ENCODE peak calls at places on chromosomes 12 and 14, in eight cellular contexts. M, H, F, B, V, Y, Q and A are unnamed samples.

GRCh38 chr14:99820702-99821331 is 27.6 kb downstream of the EML1 start:
- DNase-seq in F (no peak), V (no peak), B (no peak), Y (no peak), Q (no peak), M (no peak), H (no peak), A (no peak)

GRCh38 chr14:36442824-36443241 is 77.2 kb downstream of the NKX2-1 start:
- DNase-seq in B (no peak), V (no peak), M (peak; percentile 68), H (no peak), F (no peak), Y (no peak), Q (peak; percentile 22), A (peak; percentile 53)

GRCh38 chr12:110280784-110281548 is at the start of gene ATP2A2:
- DNase-seq in M (peak; percentile 91), F (peak; percentile 92), B (peak; percentile 55), H (peak; percentile 94), V (peak; percentile 96), Q (peak; percentile 95), Y (peak; percentile 63), A (peak; percentile 97)

GRCh38 chr12:32541754-32542374 is 137.2 kb upstream of the DNM1L start:
- DNase-seq in H (no peak), Q (no peak), B (no peak), M (no peak), F (no peak), Y (no peak), V (no peak), A (no peak)

GRCh38 chr14:101243587-101244338 is 317.5 kb upstream of the DIO3 start:
- DNase-seq in V (no peak), Y (no peak), Q (no peak), M (no peak), F (no peak), B (no peak), H (no peak), A (peak; percentile 20)

GRCh38 chr14:92397140-92397815 is 74.3 kb downstream of the SLC24A4 start:
- DNase-seq in F (no peak), V (peak; percentile 90), M (no peak), B (no peak), H (no peak), Q (no peak), Y (peak; percentile 26), A (no peak)

GRCh38 chr14:28298156-28298555 is 468.4 kb upstream of the FOXG1 start:
- DNase-seq in F (no peak), Q (no peak), Y (no peak), H (no peak), B (no peak), M (no peak), V (no peak), A (no peak)

GRCh38 chr14:32366995-32367394 is 37.9 kb downstream of the AKAP6 start:
- DNase-seq in F (no peak), Q (no peak), V (no peak), H (no peak), B (no peak), M (no peak), Y (no peak), A (no peak)

GRCh38 chr12:104164635-104165034 is 26.6 kb upstream of the NFYB start:
- DNase-seq in V (no peak), Y (no peak), H (no peak), Q (no peak), B (no peak), F (no peak), M (peak; percentile 40), A (no peak)

GRCh38 chr12:29547151-29547561 is 49.7 kb upstream of the OVCH1 start:
- DNase-seq in F (no peak), B (peak; percentile 72), Y (no peak), V (peak; percentile 78), H (no peak), Q (no peak), M (peak; percentile 51), A (no peak)
- H3K4me3 ChIP-seq in F (no peak overlapping the region), B (no peak overlapping the region), Y (no peak overlapping the region), V (peak overlapping the region; percentile 13), H (no peak overlapping the region), Q (no peak overlapping the region), M (no peak overlapping the region), A (no peak overlapping the region)

GRCh38 chr14:31205681-31206535 is 1.7 kb downstream of the HECTD1 start:
- DNase-seq in M (no peak), V (peak; percentile 46), H (no peak), Y (no peak), B (peak; percentile 58), Q (peak; percentile 44), F (no peak), A (no peak)

GRCh38 chr14:31203414-31203742 is 4.2 kb downstream of the HECTD1 start:
- DNase-seq in Y (no peak), H (no peak), Q (no peak), F (no peak), M (no peak), V (no peak), B (no peak), A (no peak)

GRCh38 chr14:31207287-31207745 is 277 bp downstream of the HECTD1 start:
- DNase-seq in H (no peak), M (no peak), V (no peak), Q (no peak), F (no peak), B (no peak), Y (no peak), A (peak; percentile 69)

GRCh38 chr14:31206536-31207286 is 882 bp downstream of the HECTD1 start:
- DNase-seq in Q (peak; percentile 49), H (no peak), F (peak; percentile 47), M (peak; percentile 59), Y (no peak), B (no peak), V (peak; percentile 16), A (peak; percentile 67)

DNA sequence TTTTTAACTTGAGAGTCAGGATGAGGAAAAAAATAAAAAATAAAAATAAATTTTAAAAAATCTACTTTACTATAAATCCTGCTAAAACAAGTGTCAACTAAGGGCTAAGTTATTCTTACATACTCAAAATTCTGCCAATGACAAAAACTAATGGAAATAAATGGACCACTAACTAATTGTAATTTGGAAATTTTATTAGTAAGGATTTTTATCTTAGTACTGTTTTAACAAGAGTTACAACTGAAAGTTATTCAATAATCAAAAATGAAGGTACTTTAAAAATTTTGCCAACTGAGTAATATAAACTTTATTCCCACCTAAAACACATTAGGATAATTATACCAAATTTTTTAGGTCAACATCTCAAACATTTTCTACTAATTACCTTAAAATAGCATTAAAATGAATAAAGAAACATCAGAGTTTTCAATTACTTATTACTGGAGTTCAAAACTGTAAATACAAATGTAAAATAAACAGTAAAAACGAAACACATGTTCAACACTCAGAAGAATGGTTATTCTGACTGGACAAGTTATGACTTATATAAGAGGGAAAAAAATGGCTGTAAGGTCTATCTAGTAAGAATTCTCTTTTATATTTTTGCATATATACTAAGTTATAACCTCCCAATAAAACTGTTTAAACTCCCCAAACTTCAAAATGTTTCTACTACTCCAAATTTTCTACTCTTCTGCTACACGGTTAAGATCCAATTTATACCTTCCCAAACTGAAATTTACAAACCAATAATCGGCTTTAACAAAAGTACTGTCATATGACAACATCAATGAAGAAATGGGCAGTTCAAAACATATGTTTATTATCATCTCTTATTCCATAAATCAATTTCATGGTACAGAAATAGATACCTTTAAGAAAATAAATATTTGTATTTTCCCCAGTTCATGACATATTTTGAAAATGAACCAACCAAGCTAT is 2.7 kb downstream of the HECTD1 start:
- DNase-seq in B (no peak), H (no peak), F (no peak), Q (no peak), V (no peak), Y (no peak), M (no peak), A (no peak)
- H3K4me3 ChIP-seq in B (peak overlapping the region; percentile 79), H (no peak overlapping the region), F (peak overlapping the region; percentile 85), Q (peak overlapping the region; percentile 59), V (peak overlapping the region; percentile 75), Y (no peak overlapping the region), M (peak overlapping the region; percentile 65), A (no peak overlapping the region)

GRCh38 chr12:113586461-113586860 is 114.8 kb upstream of the LHX5 start:
- DNase-seq in M (no peak), Y (no peak), B (no peak), H (no peak), V (peak; percentile 22), Q (no peak), F (no peak), A (no peak)

GRCh38 chr12:113591480-113591971 is 119.9 kb upstream of the LHX5 start:
- DNase-seq in H (peak; percentile 50), B (no peak), V (peak; percentile 64), Q (peak; percentile 56), F (no peak), M (peak; percentile 71), Y (no peak), A (peak; percentile 80)

GRCh38 chr12:113589437-113589836 is 117.8 kb upstream of the LHX5 start:
- DNase-seq in M (no peak), Y (no peak), H (no peak), B (no peak), Q (no peak), F (no peak), V (no peak), A (no peak)

GRCh38 chr12:113582521-113583218 is 111.0 kb upstream of the LHX5 start:
- DNase-seq in Q (peak; percentile 19), B (no peak), Y (no peak), M (no peak), F (no peak), V (peak; percentile 27), H (no peak), A (no peak)

GRCh38 chr12:113587720-113588119 is 116.0 kb upstream of the LHX5 start:
- DNase-seq in F (no peak), Y (no peak), M (peak; percentile 94), B (no peak), H (no peak), Q (no peak), V (peak; percentile 31), A (peak; percentile 73)
- H3K4me3 ChIP-seq in F (no peak overlapping the region), Y (no peak overlapping the region), M (peak overlapping the region; percentile 6), B (no peak overlapping the region), H (no peak overlapping the region), Q (no peak overlapping the region), V (no peak overlapping the region), A (no peak overlapping the region)

GRCh38 chr12:92541024-92541423 is 161.8 kb upstream of the PLEKHG7 start:
- DNase-seq in F (no peak), H (no peak), M (no peak), V (no peak), B (no peak), Q (no peak), Y (no peak), A (no peak)

GRCh38 chr12:92543359-92543758 is 159.4 kb upstream of the PLEKHG7 start:
- DNase-seq in Q (peak; percentile 18), M (no peak), H (no peak), F (peak; percentile 29), B (no peak), Y (no peak), V (peak; percentile 79), A (no peak)

GRCh38 chr12:92537235-92537960 is 165.4 kb upstream of the PLEKHG7 start:
- DNase-seq in F (no peak), H (no peak), M (peak; percentile 17), B (no peak), Y (no peak), V (no peak), Q (peak; percentile 68), A (no peak)

GRCh38 chr12:92538970-92539749 is 163.6 kb upstream of the PLEKHG7 start:
- DNase-seq in Y (peak; percentile 47), B (peak; percentile 37), H (no peak), V (peak; percentile 88), F (no peak), M (no peak), Q (no peak), A (no peak)

GRCh38 chr12:92539966-92540791 is 162.6 kb upstream of the PLEKHG7 start:
- DNase-seq in Y (no peak), M (peak; percentile 41), F (no peak), Q (peak; percentile 8), H (peak; percentile 44), B (no peak), V (no peak), A (peak; percentile 36)
- H3K4me3 ChIP-seq in Y (no peak overlapping the region), M (no peak overlapping the region), F (no peak overlapping the region), Q (no peak overlapping the region), H (no peak overlapping the region), B (no peak overlapping the region), V (no peak overlapping the region), A (no peak overlapping the region)